ENCODE peak calls at places on chromosomes 5 and 9, in five cellular contexts. R is spleen, D is HCT116, A is heart left ventricle, I is GM12878. F is an unnamed sample.

GRCh38 chr9:133067813-133068212 is 6.0 kb downstream of the CEL start:
- DNase-seq in R (no peak), D (no peak), A (no peak), I (no peak), F (no peak)

GRCh38 chr5:121731377-121731776 is 120.3 kb upstream of the FTMT start:
- DNase-seq in D (no peak), A (peak), I (no peak), R (no peak), F (no peak)

GRCh38 chr5:96893342-96893741 is 17.0 kb downstream of the ERAP2 start:
- DNase-seq in R (no peak), I (no peak), D (no peak), A (no peak), F (no peak)

GRCh38 chr5:41368158-41368557 is 142.2 kb downstream of the PLCXD3 start:
- DNase-seq in I (no peak), R (no peak), A (no peak), D (no peak), F (no peak)

GRCh38 chr9:104173020-104173419 is 78.9 kb downstream of the SMC2 start:
- DNase-seq in D (no peak), I (no peak), A (no peak), R (no peak), F (no peak)

GRCh38 chr9:107782381-107782780 is 292.8 kb upstream of the KLF4 start:
- DNase-seq in A (no peak), I (no peak), R (no peak), D (no peak), F (no peak)

GRCh38 chr5:59130441-59130840 is 547.6 kb downstream of the RAB3C start:
- DNase-seq in I (no peak), A (no peak), R (no peak), D (no peak), F (no peak)

GRCh38 chr5:127506616-127507015 is 10.8 kb upstream of the PRRC1 start:
- DNase-seq in A (no peak), I (no peak), D (no peak), R (no peak), F (no peak)

GRCh38 chr5:152551061-152551460 is 146.0 kb upstream of the NMUR2 start:
- DNase-seq in I (no peak), D (no peak), R (no peak), A (no peak), F (no peak)

GRCh38 chr9:89946741-89947140 is 341.9 kb downstream of the GADD45G start:
- DNase-seq in I (no peak), A (no peak), R (no peak), D (no peak), F (no peak)

GRCh38 chr9:12748954-12749353 is 25.9 kb upstream of the LURAP1L start:
- DNase-seq in D (no peak), A (no peak), R (no peak), I (no peak), F (no peak)

GRCh38 chr5:10610058-10610457 is 46.2 kb downstream of the ANKRD33B start:
- DNase-seq in R (no peak), I (no peak), D (no peak), A (no peak), F (peak)

GRCh38 chr5:152007556-152007955 is 82.9 kb upstream of the GLRA1 start:
- DNase-seq in R (no peak), A (no peak), D (no peak), I (no peak), F (no peak)

GRCh38 chr9:70081120-70081495 is 37.5 kb downstream of the MAMDC2 start:
- DNase-seq in D (no peak), R (no peak), I (no peak), A (peak), F (no peak)

GRCh38 chr5:89556215-89557009 is 673.4 kb upstream of the MEF2C start:
- DNase-seq in D (peak), I (no peak), A (no peak), R (no peak), F (no peak)

GRCh38 chr5:169242849-169243186 is 58.1 kb downstream of the SLIT3 start:
- DNase-seq in D (no peak), R (no peak), A (no peak), I (no peak), F (no peak)

GRCh38 chr5:39314591-39314990 is 49.7 kb downstream of the C9 start:
- DNase-seq in I (no peak), A (no peak), D (no peak), R (no peak), F (no peak)

GRCh38 chr5:45408067-45408466 is 288.1 kb downstream of the HCN1 start:
- DNase-seq in D (no peak), I (no peak), R (no peak), A (no peak), F (no peak)

GRCh38 chr5:4862500-4862899 is 277.6 kb upstream of the ADAMTS16 start:
- DNase-seq in R (no peak), A (no peak), D (peak), I (no peak), F (no peak)

GRCh38 chr5:149651686-149652085 is 70.4 kb downstream of the ARHGEF37 start:
- DNase-seq in D (no peak), R (no peak), A (no peak), I (no peak), F (no peak)

GRCh38 chr5:68333649-68334549 is 118.3 kb downstream of the PIK3R1 start:
- DNase-seq in A (no peak), I (no peak), D (peak), R (no peak), F (no peak)

GRCh38 chr5:94459915-94460314 is 158.5 kb downstream of the KIAA0825 start:
- DNase-seq in A (no peak), D (no peak), R (no peak), I (no peak), F (no peak)

GRCh38 chr5:854966-855743 is 4.4 kb upstream of the ZDHHC11 start:
- DNase-seq in A (no peak), D (no peak), I (no peak), R (peak), F (no peak)

GRCh38 chr5:111385970-111386831 is 126.1 kb downstream of the STARD4 start:
- DNase-seq in D (no peak), I (no peak), A (no peak), R (no peak), F (no peak)

GRCh38 chr5:130102995-130103394 is 198.7 kb downstream of the CHSY3 start:
- DNase-seq in D (no peak), A (no peak), I (no peak), R (no peak), F (no peak)

GRCh38 chr9:35134920-35135319 is 19.3 kb upstream of the ATOSB start:
- DNase-seq in R (no peak), A (no peak), D (no peak), I (no peak), F (no peak)

GRCh38 chr5:97009212-97009898 is 73.5 kb downstream of the LNPEP start:
- DNase-seq in D (no peak), I (peak), A (peak), R (no peak), F (no peak)

GRCh38 chr5:135024956-135025729 is 8.9 kb downstream of the PITX1 start:
- DNase-seq in D (peak), I (no peak), A (no peak), R (peak), F (no peak)

GRCh38 chr5:72472031-72472430 is 35.2 kb downstream of the ZNF366 start:
- DNase-seq in A (no peak), I (no peak), R (no peak), D (no peak), F (no peak)

DNA sequence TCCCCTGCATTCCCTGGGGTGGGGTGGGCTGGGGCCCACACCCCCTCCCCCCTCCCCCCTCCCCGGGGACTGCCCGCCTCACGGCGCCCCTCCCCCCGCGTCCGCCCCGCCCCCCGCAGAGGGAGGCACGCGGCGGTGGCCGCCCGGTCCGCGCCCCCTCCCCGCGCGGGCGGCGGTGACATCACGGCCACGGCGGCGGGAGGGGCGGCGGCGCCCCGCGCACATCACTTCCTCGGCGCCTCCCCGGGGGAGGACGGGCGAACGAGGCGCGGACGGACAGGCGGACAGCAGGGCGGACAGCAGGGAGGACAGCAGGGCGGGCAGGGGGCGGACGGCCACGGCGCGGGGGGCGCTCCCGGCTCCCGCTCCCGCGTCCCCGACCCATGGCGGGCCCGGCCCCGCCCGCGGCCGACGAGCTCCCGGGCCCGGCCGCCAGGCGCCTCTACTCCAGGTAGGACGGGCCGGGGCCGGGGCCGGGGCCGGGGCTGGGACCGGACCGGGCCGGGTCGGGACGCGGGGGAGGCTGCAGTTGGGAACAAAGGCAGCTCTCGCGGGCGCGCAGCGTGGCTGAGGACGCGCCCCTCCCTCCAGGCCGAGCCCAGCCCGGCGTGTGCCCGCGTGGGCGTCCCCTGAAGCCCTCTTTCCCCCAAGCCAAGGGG is at the start of gene GPSM1:
- DNase-seq in R (no peak), I (no peak), A (peak), D (no peak), F (no peak)
- TF ChIP-seq POLR2A in R (no peak), I (no peak), A (no peak), D (no peak), F (no peak)

GRCh38 chr5:109485030-109485429 is 75.3 kb upstream of the PJA2 start:
- DNase-seq in D (no peak), I (no peak), R (no peak), A (peak), F (peak)
- H3K4me3 ChIP-seq in D (no peak), I (no peak), R (no peak), A (no peak), F (no peak)

DNA sequence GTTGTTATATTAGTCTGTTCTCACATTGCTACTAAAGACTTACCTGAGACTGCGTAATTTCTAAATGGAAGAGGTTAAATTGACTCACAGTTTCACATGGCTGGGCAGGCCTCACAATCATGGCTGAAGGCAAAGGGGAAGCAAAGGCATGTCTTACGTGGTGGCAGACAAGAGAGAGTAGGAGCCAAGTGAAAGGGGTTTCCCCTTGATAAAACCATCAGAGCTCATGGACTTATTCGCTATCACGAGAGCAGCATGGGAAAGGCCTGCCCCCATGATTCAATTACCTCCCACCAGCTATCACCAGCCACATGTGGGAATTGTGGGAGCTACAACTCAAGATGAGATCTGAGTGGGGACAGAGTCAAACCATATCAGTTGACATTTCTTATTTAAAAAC is 374.5 kb upstream of the RORB start:
- DNase-seq in D (no peak), I (no peak), R (no peak), A (no peak), F (no peak)
- TF ChIP-seq POLR2A in D (no peak), I (no peak), R (no peak), A (no peak), F (no peak)

DNA sequence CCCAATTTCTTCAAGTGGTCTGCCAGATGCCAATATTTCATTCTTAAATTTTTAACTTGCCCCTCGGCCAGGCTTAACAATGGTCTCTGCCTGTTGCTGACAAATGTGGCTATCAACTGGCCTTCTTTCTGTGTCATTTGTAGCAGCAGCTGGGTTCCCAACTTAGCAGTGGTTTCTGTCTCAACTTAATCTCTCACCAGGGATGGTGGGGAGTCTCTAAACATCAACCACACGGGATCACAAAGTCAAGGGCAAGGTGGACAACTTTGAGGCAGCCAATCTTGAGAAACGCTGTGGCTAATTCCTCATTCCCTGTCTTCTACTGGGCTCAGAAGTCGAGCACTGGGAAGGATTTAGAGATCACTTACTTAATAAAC is 81.1 kb downstream of the RAPGEF1 start:
- DNase-seq in R (no peak), D (no peak), I (no peak), A (no peak), F (no peak)
- H3K4me3 ChIP-seq in R (no peak), D (no peak), I (no peak), A (no peak), F (no peak)

F was measured in lower leg skin.